ENCODE peak calls at places on chromosome 13, in eight cellular contexts. W is posterior cingulate gyrus; G is activated naive CD8-positive, alpha-beta T cell treated with anti-CD3 and anti-CD28 coated beads, Interleukin-2, amount 50 U/mL, for 24 hours; Z is GF-D8; N is NCI-H446; V is fibroblast of lung; E is right cardiac atrium; B is effector CD4-positive, alpha-beta T cell. J is an unnamed sample.
A peak's percentile ranks its signal among the peaks of the same experiment; 100 is the strongest.

GRCh38 chr13:50780201-50781015 is 63.1 kb downstream of the DLEU7 start:
- DNase-seq in W (no peak), G (no peak), Z (no peak), N (no peak), V (no peak), E (no peak), B (no peak), J (no peak)

GRCh38 chr13:114142640-114143490 is 10.4 kb upstream of the RASA3 start:
- DNase-seq in W (no peak), G (peak; percentile 47), Z (peak; percentile 39), N (no peak), V (peak; percentile 63), E (peak; percentile 34), B (peak; percentile 65), J (no peak)

GRCh38 chr13:112727581-112727980 is 37.7 kb downstream of the ATP11A start:
- DNase-seq in W (peak; percentile 71), G (no peak), Z (no peak), N (no peak), V (no peak), E (no peak), B (no peak), J (no peak)

GRCh38 chr13:67001363-67001762 is 228.8 kb downstream of the PCDH9 start:
- DNase-seq in W (no peak), G (no peak), Z (no peak), N (no peak), V (no peak), E (no peak), B (no peak), J (no peak)

GRCh38 chr13:75836441-75836840 is 200.3 kb downstream of the LMO7 start:
- DNase-seq in W (no peak), G (no peak), Z (no peak), N (no peak), V (no peak), E (no peak), B (no peak), J (no peak)

GRCh38 chr13:52012512-52012836 is 276 bp downstream of the ALG11 start:
- DNase-seq in W (no peak), G (no peak), Z (no peak), N (no peak), V (no peak), E (no peak), B (no peak), J (no peak)

GRCh38 chr13:34435338-34435737 is 506.7 kb upstream of the NBEA start:
- DNase-seq in W (no peak), G (no peak), Z (no peak), N (no peak), V (peak; percentile 47), E (no peak), B (no peak), J (no peak)

GRCh38 chr13:97537110-97537509 is 103.1 kb downstream of the RAP2A start:
- DNase-seq in W (no peak), G (no peak), Z (no peak), N (no peak), V (no peak), E (no peak), B (no peak), J (no peak)

GRCh38 chr13:79079351-79079839 is 326.7 kb downstream of the RBM26 start:
- DNase-seq in W (no peak), G (no peak), Z (no peak), N (no peak), V (no peak), E (no peak), B (no peak), J (no peak)

GRCh38 chr13:106507560-106508274 is 27.7 kb downstream of the EFNB2 start:
- DNase-seq in W (no peak), G (no peak), Z (peak; percentile 94), N (no peak), V (peak; percentile 98), E (no peak), B (no peak), J (no peak)

GRCh38 chr13:44434441-44435141 is 61.0 kb downstream of the SERP2 start:
- DNase-seq in W (peak; percentile 87), G (no peak), Z (no peak), N (no peak), V (no peak), E (no peak), B (no peak), J (peak; percentile 17)

GRCh38 chr13:59409211-59409610 is 754.5 kb downstream of the DIAPH3 start:
- DNase-seq in W (no peak), G (no peak), Z (no peak), N (peak; percentile 39), V (peak; percentile 77), E (peak; percentile 39), B (no peak), J (no peak)

GRCh38 chr13:69935043-69935442 is 172.6 kb upstream of the ATXN8OS start:
- DNase-seq in W (no peak), G (no peak), Z (no peak), N (no peak), V (no peak), E (no peak), B (no peak), J (no peak)

GRCh38 chr13:49046002-49046401 is 70.3 kb downstream of the FNDC3A start:
- DNase-seq in W (no peak), G (no peak), Z (no peak), N (no peak), V (peak; percentile 20), E (no peak), B (no peak), J (no peak)

GRCh38 chr13:46621133-46621532 is 68.2 kb downstream of the LRCH1 start:
- DNase-seq in W (no peak), G (no peak), Z (no peak), N (no peak), V (no peak), E (no peak), B (no peak), J (no peak)

GRCh38 chr13:40490086-40490723 is 176.2 kb downstream of the FOXO1 start:
- DNase-seq in W (peak; percentile 49), G (peak; percentile 47), Z (no peak), N (peak; percentile 29), V (no peak), E (no peak), B (peak; percentile 33), J (peak; percentile 28)

GRCh38 chr13:66341978-66342377 is 888.2 kb downstream of the PCDH9 start:
- DNase-seq in W (no peak), G (no peak), Z (no peak), N (no peak), V (peak; percentile 39), E (no peak), B (no peak), J (no peak)

GRCh38 chr13:46817838-46818476 is 21.0 kb upstream of the ESD start:
- DNase-seq in W (no peak), G (no peak), Z (no peak), N (no peak), V (no peak), E (no peak), B (no peak), J (no peak)

GRCh38 chr13:41179593-41180250 is 14.6 kb downstream of the KBTBD7 start:
- DNase-seq in W (no peak), G (no peak), Z (no peak), N (no peak), V (peak; percentile 37), E (no peak), B (no peak), J (no peak)

GRCh38 chr13:100721885-100722512 is 47.4 kb upstream of the TMTC4 start:
- DNase-seq in W (no peak), G (peak; percentile 62), Z (peak; percentile 17), N (peak; percentile 69), V (peak; percentile 54), E (no peak), B (peak; percentile 31), J (no peak)

GRCh38 chr13:97030705-97031452 is 36.6 kb upstream of the OXGR1 start:
- DNase-seq in W (no peak), G (no peak), Z (no peak), N (peak; percentile 50), V (peak; percentile 76), E (no peak), B (no peak), J (no peak)

GRCh38 chr13:23449386-23450162 is 16.1 kb upstream of the SACS start:
- DNase-seq in W (no peak), G (no peak), Z (no peak), N (no peak), V (no peak), E (no peak), B (no peak), J (no peak)

J was measured in nucleus accumbens.